ENCODE peak calls at places on chromosomes 16 and 17, in seven cellular contexts. Z, R, K, G, M, U and W are unnamed samples.

GRCh38 chr16:68066763-68067162 is 18.4 kb upstream of the NFATC3 start:
- DNase-seq in Z (no peak), R (no peak), U (no peak), K (no peak), M (no peak), G (no peak), W (no peak)

GRCh38 chr17:59846391-59847165 is 46.2 kb downstream of the TUBD1 start:
- DNase-seq in M (no peak), Z (peak), R (peak), U (peak), K (peak), G (peak), W (peak)

GRCh38 chr17:15169676-15170075 is 95.5 kb downstream of the PMP22 start:
- DNase-seq in M (no peak), Z (no peak), G (no peak), R (no peak), K (no peak), U (no peak), W (peak)

GRCh38 chr17:53088501-53088900 is 734.2 kb upstream of the KIF2B start:
- DNase-seq in M (no peak), G (no peak), K (no peak), Z (no peak), U (no peak), R (no peak), W (no peak)

GRCh38 chr17:80501739-80502577 is 25.6 kb upstream of the NPTX1 start:
- DNase-seq in M (no peak), K (no peak), U (no peak), G (peak), R (no peak), Z (peak), W (no peak)

GRCh38 chr17:17576772-17577234 is 14.7 kb downstream of the PEMT start:
- DNase-seq in U (no peak), Z (no peak), M (no peak), G (no peak), R (no peak), K (no peak), W (no peak)

GRCh38 chr16:17420821-17421220 is 49.9 kb downstream of the XYLT1 start:
- DNase-seq in R (no peak), M (no peak), U (no peak), Z (no peak), G (no peak), K (no peak), W (no peak)

GRCh38 chr16:17131351-17131750 is 339.4 kb downstream of the XYLT1 start:
- DNase-seq in K (no peak), M (no peak), G (no peak), U (no peak), R (no peak), Z (no peak), W (no peak)

GRCh38 chr16:56357765-56358322 is 67.5 kb downstream of the AMFR start:
- DNase-seq in K (peak), R (no peak), U (peak), Z (no peak), M (peak), G (no peak), W (no peak)

GRCh38 chr17:40560592-40561293 is 4.5 kb downstream of the CCR7 start:
- DNase-seq in G (peak), Z (no peak), M (peak), R (no peak), U (peak), K (no peak), W (no peak)

GRCh38 chr16:9763505-9763904 is 418.7 kb downstream of the GRIN2A start:
- DNase-seq in Z (no peak), K (no peak), U (no peak), M (no peak), G (no peak), R (no peak), W (no peak)

GRCh38 chr16:80051040-80051439 is 450.5 kb upstream of the MAF start:
- DNase-seq in K (no peak), M (no peak), R (no peak), U (no peak), Z (no peak), G (no peak), W (no peak)

GRCh38 chr17:21351366-21352065 is 24.6 kb upstream of the KCNJ12 start:
- DNase-seq in R (no peak), K (peak), G (no peak), Z (no peak), U (peak), M (no peak), W (no peak)

GRCh38 chr16:57231821-57232350 is 13.2 kb upstream of the ARL2BP start:
- DNase-seq in Z (no peak), G (no peak), R (no peak), M (no peak), U (no peak), K (no peak), W (no peak)

GRCh38 chr16:87628940-87629339 is 26.6 kb downstream of the JPH3 start:
- DNase-seq in U (no peak), G (peak), R (no peak), Z (peak), K (no peak), M (no peak), W (no peak)

GRCh38 chr17:43044024-43044423 is 19.0 kb downstream of the RND2 start:
- DNase-seq in K (no peak), G (no peak), R (no peak), U (no peak), Z (no peak), M (no peak), W (no peak)

GRCh38 chr16:3645504-3646347 is 8.8 kb upstream of the DNASE1 start:
- DNase-seq in Z (no peak), G (no peak), M (peak), U (peak), K (no peak), R (no peak), W (peak)

GRCh38 chr17:79779088-79779529 is 1.2 kb downstream of the CBX2 start:
- DNase-seq in G (no peak), U (no peak), R (no peak), Z (no peak), K (no peak), M (no peak), W (no peak)

GRCh38 chr17:18267927-18268711 is 7.7 kb downstream of the MIEF2 start:
- DNase-seq in Z (no peak), M (no peak), U (no peak), R (no peak), G (no peak), K (no peak), W (no peak)

GRCh38 chr17:1611715-1612114 is 16.9 kb downstream of the SLC43A2 start:
- DNase-seq in U (no peak), Z (no peak), K (no peak), G (no peak), M (no peak), R (no peak), W (no peak)

GRCh38 chr16:19393226-19394074 is 24.2 kb upstream of the TMC5 start:
- DNase-seq in Z (no peak), U (peak), K (no peak), R (no peak), G (peak), M (no peak), W (no peak)

GRCh38 chr17:50028207-50029120 is 27.4 kb upstream of the ITGA3 start:
- DNase-seq in G (peak), K (peak), R (no peak), U (peak), Z (peak), M (peak), W (no peak)

GRCh38 chr17:46935658-46936266 is 12.8 kb downstream of the GOSR2 start:
- DNase-seq in K (no peak), U (peak), M (no peak), Z (no peak), G (peak), R (no peak), W (no peak)

GRCh38 chr16:82603784-82604411 is 22.9 kb upstream of the CDH13 start:
- DNase-seq in U (no peak), G (peak), Z (peak), R (peak), K (peak), M (peak), W (peak)

GRCh38 chr16:71645450-71645849 is 19.5 kb downstream of the MARVELD3 start:
- DNase-seq in Z (peak), G (peak), R (no peak), K (peak), M (no peak), U (peak), W (no peak)

GRCh38 chr16:71647391-71647790 is 21.4 kb downstream of the MARVELD3 start:
- DNase-seq in U (no peak), Z (no peak), M (no peak), G (no peak), K (peak), R (no peak), W (no peak)

GRCh38 chr16:71648162-71648561 is 22.2 kb downstream of the MARVELD3 start:
- DNase-seq in M (no peak), U (no peak), K (peak), Z (no peak), G (no peak), R (no peak), W (no peak)

DNA sequence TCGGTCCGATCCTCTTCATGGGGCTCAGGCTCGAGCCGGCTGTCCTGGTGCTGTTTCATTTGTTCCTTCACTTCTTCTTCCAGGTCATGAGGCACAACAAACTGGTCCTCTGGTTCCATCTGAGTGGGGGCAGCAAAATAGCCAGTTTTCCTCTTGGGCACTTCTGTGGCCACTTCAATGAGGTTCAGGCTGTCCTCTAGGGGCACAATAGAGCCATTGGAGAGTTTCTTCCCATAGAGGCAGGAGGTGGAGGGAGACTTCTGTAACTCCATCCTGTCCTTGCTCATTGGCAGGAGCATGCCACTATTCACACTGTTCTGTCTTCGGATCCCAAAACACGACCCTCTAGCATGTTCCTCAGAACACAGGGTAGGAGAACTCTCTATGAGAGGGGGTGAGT is 22.9 kb downstream of the MARVELD3 start:
- DNase-seq in Z (no peak), G (no peak), U (no peak), M (no peak), R (no peak), K (no peak), W (no peak)
- TF ChIP-seq CTCF in Z (no peak), G (peak), U (no peak), M (no peak), R (no peak), K (peak), W (peak)

GRCh38 chr17:63824362-63824761 is 2.9 kb upstream of the PSMC5 start:
- DNase-seq in U (no peak), Z (no peak), G (no peak), R (no peak), M (no peak), K (no peak), W (no peak)

GRCh38 chr17:63827002-63827800 is at the start of the genes FTSJ3 and PSMC5:
- DNase-seq in M (peak), Z (peak), U (peak), R (peak), K (peak), G (peak), W (peak)

GRCh38 chr17:63828936-63829335 is 1.5 kb upstream of the FTSJ3 start:
- DNase-seq in G (no peak), K (no peak), U (no peak), R (no peak), M (no peak), Z (no peak), W (no peak)

GRCh38 chr17:63827801-63828221 is 348 bp upstream of the FTSJ3 start:
- DNase-seq in M (no peak), Z (no peak), U (peak), K (no peak), G (no peak), R (no peak), W (no peak)

GRCh38 chr17:63826468-63827001 is 696 bp upstream of the PSMC5 start:
- DNase-seq in U (no peak), Z (no peak), M (peak), R (no peak), K (no peak), G (peak), W (no peak)
- H3K27ac ChIP-seq in U (peak), Z (peak), M (peak), R (peak), K (peak), G (peak), W (peak)

DNA sequence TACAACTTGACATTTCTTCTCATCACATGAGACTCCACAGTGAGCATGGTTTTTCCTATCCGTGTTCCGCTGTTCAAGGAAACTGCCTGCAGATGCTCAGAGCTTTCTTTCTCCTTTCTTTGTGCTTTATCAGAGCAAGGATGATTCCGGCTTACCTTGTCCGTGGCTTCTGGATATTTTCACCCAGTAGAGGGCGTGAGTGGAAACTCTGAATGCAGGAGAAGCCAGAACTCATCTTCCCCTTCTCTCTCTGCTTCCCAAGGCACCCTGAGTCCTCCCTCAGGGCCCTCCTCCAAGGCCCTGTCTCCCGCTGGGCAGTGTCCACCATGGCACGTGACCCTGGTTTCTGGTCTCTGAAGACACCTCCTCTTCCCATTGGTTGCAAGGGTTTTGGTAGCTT is 721.1 kb upstream of the RBFOX1 start:
- DNase-seq in M (no peak), U (no peak), Z (no peak), R (no peak), G (no peak), K (no peak), W (no peak)
- TF ChIP-seq CTCF in M (no peak), U (no peak), Z (no peak), R (no peak), G (no peak), K (no peak), W (no peak)

GRCh38 chr17:38601539-38602351 is 4.0 kb downstream of the SRCIN1 start:
- DNase-seq in Z (no peak), R (no peak), K (no peak), M (no peak), U (peak), G (no peak), W (no peak)
- H3K27ac ChIP-seq in Z (no peak), R (no peak), K (no peak), M (no peak), U (peak), G (no peak), W (no peak)

GRCh38 chr17:51487947-51488346 is 227.6 kb downstream of the UTP18 start:
- DNase-seq in M (no peak), K (no peak), G (no peak), R (no peak), U (no peak), Z (peak), W (no peak)
- TF ChIP-seq CTCF in M (no peak), K (no peak), G (no peak), R (no peak), U (no peak), Z (no peak), W (no peak)

GRCh38 chr17:2990396-2990795 is 73.0 kb downstream of the OR1D5 start:
- DNase-seq in Z (no peak), K (no peak), U (no peak), R (no peak), M (peak), G (no peak), W (no peak)

GRCh38 chr17:2996938-2997670 is 66.3 kb downstream of the OR1D5 start:
- DNase-seq in M (no peak), U (no peak), R (no peak), G (no peak), Z (no peak), K (peak), W (no peak)

GRCh38 chr17:2994441-2994840 is 69.0 kb downstream of the OR1D5 start:
- DNase-seq in U (no peak), K (no peak), G (no peak), R (no peak), Z (no peak), M (no peak), W (no peak)

GRCh38 chr17:2995362-2995761 is 68.0 kb downstream of the OR1D5 start:
- DNase-seq in M (no peak), G (no peak), U (no peak), Z (no peak), K (no peak), R (no peak), W (no peak)

DNA sequence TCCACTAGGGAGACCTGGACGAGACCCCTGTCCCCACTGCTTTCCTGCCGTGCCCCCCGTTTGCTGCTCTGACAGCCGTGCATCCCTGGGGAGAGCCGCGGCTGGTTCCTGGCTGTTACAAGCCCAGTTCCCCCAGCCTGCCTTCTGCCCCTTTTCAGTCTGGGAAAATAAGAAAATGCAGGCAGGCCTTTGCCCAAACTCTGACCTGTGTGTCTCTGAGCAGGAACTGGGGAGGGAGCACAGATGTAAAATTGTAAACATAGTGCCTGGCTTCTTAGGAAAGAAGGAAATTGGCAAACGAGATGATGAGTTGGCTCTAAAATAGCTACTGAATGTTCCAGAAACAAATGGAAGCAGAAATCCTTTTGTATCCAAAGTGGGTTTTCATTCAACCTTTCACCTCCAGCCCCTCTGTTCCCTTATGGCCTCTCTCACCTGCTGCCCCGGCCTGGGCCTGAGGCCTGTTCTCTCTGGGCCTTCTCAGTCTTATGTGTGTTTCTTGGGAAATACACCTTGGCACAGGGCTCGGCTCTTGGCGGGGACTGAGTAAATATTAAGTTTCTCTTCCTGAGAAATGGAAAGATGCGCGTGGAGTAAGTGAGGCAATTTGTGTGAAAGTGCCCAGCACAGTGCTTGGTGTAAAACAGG is 67.1 kb downstream of the OR1D5 start:
- DNase-seq in K (peak), M (no peak), R (no peak), U (no peak), Z (no peak), G (no peak), W (no peak)
- H3K27ac ChIP-seq in K (peak), M (peak), R (peak), U (no peak), Z (peak), G (no peak), W (peak)